ENCODE peak calls at places on chromosome 11, in nine cellular contexts. I is CD4-positive, alpha-beta T cell; H is Caco-2; O is neural progenitor cell; P is GM12865; R is endodermal cell; D is fibroblast of lung; F is right lobe of liver; J is AG09319. C is an unnamed sample.

GRCh38 chr11:115501895-115502589 is 2.2 kb downstream of the CADM1 start:
- DNase-seq in F (no peak), O (peak; percentile 53), P (peak; percentile 63), D (peak; percentile 23), J (no peak), R (no peak), I (no peak), H (no peak), C (no peak)

GRCh38 chr11:102449651-102450570 is 2.7 kb downstream of the TMEM123 start:
- DNase-seq in D (no peak), I (no peak), H (no peak), F (no peak), J (no peak), P (no peak), O (peak; percentile 32), R (no peak), C (no peak)

GRCh38 chr11:46248270-46249102 is 29.0 kb upstream of the CREB3L1 start:
- DNase-seq in J (peak; percentile 59), I (no peak), P (no peak), R (peak; percentile 81), O (no peak), D (peak; percentile 88), H (peak; percentile 74), F (no peak), C (no peak)

GRCh38 chr11:64661146-64661545 is 61.9 kb downstream of the NRXN2 start:
- DNase-seq in I (no peak), P (no peak), H (no peak), F (no peak), J (peak; percentile 45), O (no peak), R (peak; percentile 44), D (peak; percentile 56), C (no peak)

GRCh38 chr11:73257342-73258103 is 14.6 kb upstream of the P2RY6 start:
- DNase-seq in R (peak; percentile 58), H (peak; percentile 48), I (no peak), P (no peak), D (peak; percentile 81), J (peak; percentile 90), F (no peak), O (peak; percentile 54), C (no peak)

GRCh38 chr11:37533087-37533486 is 935.1 kb upstream of the RAG2 start:
- DNase-seq in O (no peak), R (no peak), J (no peak), F (no peak), H (no peak), I (no peak), P (no peak), D (no peak), C (no peak)

GRCh38 chr11:64742940-64743590 is 877 bp downstream of the RASGRP2 start:
- DNase-seq in O (peak; percentile 70), F (peak; percentile 86), I (peak; percentile 69), D (no peak), H (peak; percentile 68), P (peak; percentile 60), J (no peak), R (peak; percentile 90), C (peak; percentile 69)

GRCh38 chr11:90330632-90331031 is 107.8 kb upstream of the CHORDC1 start:
- DNase-seq in F (no peak), O (no peak), D (no peak), J (no peak), H (no peak), P (no peak), I (no peak), R (no peak), C (no peak)

GRCh38 chr11:57427692-57428082 is 766 bp upstream of the SLC43A3 start:
- DNase-seq in J (no peak), I (no peak), H (no peak), P (no peak), R (no peak), F (peak; percentile 75), D (peak; percentile 96), O (no peak), C (no peak)

GRCh38 chr11:57428643-57429042 is 1.7 kb upstream of the SLC43A3 start:
- DNase-seq in R (no peak), P (no peak), O (no peak), D (no peak), H (no peak), I (no peak), J (no peak), F (no peak), C (no peak)

GRCh38 chr11:57425565-57426438 is 1.1 kb downstream of the SLC43A3 start:
- DNase-seq in O (no peak), J (no peak), I (no peak), R (no peak), P (peak; percentile 33), H (no peak), F (peak; percentile 69), D (no peak), C (no peak)

GRCh38 chr11:57426439-57426753 is 525 bp downstream of the SLC43A3 start:
- DNase-seq in P (peak; percentile 59), J (no peak), H (no peak), O (no peak), D (no peak), R (peak; percentile 54), F (peak; percentile 44), I (no peak), C (peak; percentile 17)

GRCh38 chr11:57426754-57427691 is at the start of gene SLC43A3:
- DNase-seq in I (peak; percentile 29), H (no peak), O (peak; percentile 70), J (peak; percentile 69), D (peak; percentile 97), R (peak; percentile 89), P (peak; percentile 89), F (peak; percentile 87), C (peak; percentile 76)
- TF ChIP-seq CTCF in I (no peak), H (no peak), O (peak; percentile 7), J (no peak), D (no peak), R (peak; percentile 24), P (no peak), F (no peak), C (no peak)

GRCh38 chr11:69950120-69950519 is 128.0 kb upstream of the ANO1 start:
- DNase-seq in J (no peak), I (no peak), F (peak; percentile 69), H (peak; percentile 63), O (peak; percentile 76), R (peak; percentile 94), D (peak; percentile 20), P (peak; percentile 19), C (no peak)

GRCh38 chr11:69947059-69947771 is 128.0 kb upstream of the FGF3 start:
- DNase-seq in R (no peak), J (no peak), O (no peak), F (peak; percentile 22), P (no peak), H (peak; percentile 46), D (no peak), I (no peak), C (no peak)

GRCh38 chr11:69949327-69949726 is 128.8 kb upstream of the ANO1 start:
- DNase-seq in I (no peak), O (no peak), J (no peak), R (peak; percentile 87), F (peak; percentile 44), P (no peak), H (peak; percentile 89), D (peak; percentile 56), C (no peak)

GRCh38 chr11:69947772-69948255 is 128.6 kb upstream of the FGF3 start:
- DNase-seq in R (no peak), J (no peak), I (no peak), O (no peak), P (no peak), D (no peak), F (peak; percentile 47), H (no peak), C (no peak)

DNA sequence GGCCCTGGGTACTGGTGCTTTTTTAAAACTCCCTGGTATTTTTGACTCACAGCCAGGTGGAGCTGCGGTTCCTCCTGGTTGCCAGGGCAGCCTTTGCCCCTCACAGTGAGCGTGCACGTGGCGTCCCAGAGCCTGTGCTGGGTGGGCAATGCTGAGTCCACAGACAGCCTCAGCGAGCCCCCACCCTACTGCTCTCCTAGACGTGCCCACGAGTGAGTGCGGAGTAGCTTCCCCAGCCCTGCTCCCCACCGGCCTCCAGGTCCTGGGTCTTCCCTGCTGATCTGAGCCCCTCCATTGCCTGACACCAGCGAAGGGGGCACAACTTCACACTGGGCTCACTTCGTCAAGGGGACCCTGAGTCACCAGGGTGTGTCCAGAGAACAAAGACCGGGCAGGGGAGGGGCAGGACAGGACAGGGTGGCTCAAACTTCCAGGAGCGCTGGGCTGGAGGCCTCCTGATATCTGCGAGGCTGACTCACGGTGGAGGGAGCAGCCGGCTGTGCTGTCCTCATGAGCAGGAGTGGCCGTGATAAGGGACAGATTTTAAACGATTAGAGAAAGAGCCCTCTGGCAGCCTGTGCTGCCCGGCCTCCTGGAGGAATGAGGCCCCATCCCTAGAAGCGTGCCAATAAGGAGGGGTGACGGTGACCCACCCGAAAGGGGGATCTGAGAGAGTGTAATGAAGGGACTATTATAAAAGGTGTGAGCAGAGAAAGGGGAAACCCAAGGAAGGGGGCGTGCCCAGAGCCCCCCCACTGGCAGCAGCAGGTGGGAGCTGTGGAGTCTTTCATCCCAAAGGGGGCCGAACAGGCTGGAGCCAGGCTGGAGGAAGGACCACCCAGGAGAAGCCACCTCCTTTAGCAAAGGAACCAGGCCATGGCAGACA is 129.3 kb upstream of the FGF3 start:
- DNase-seq in R (peak; percentile 82), O (peak; percentile 42), D (peak; percentile 23), F (peak; percentile 52), J (no peak), P (no peak), I (no peak), H (peak; percentile 94), C (no peak)
- TF ChIP-seq CTCF in R (peak; percentile 74), O (peak; percentile 41), D (no peak), F (peak; percentile 6), J (no peak), P (no peak), I (no peak), H (peak; percentile 62), C (no peak)

GRCh38 chr11:70739811-70740474 is 341.6 kb downstream of the CTTN start:
- DNase-seq in D (no peak), H (no peak), R (no peak), F (peak; percentile 46), J (no peak), I (no peak), P (peak; percentile 5), O (peak; percentile 45), C (no peak)
- TF ChIP-seq CTCF in D (no peak), H (no peak), R (peak; percentile 56), F (no peak), J (no peak), I (no peak), P (no peak), O (peak; percentile 28), C (no peak)

GRCh38 chr11:10351435-10351767 is 46.5 kb downstream of the ADM start:
- DNase-seq in P (no peak), R (no peak), O (no peak), H (peak; percentile 88), F (peak; percentile 56), J (no peak), I (no peak), D (no peak), C (no peak)

GRCh38 chr11:10354389-10354788 is 49.5 kb downstream of the ADM start:
- DNase-seq in I (no peak), O (no peak), D (peak; percentile 51), H (no peak), F (no peak), J (no peak), P (no peak), R (no peak), C (no peak)

GRCh38 chr11:10355257-10355661 is 50.4 kb downstream of the ADM start:
- DNase-seq in P (no peak), R (no peak), O (no peak), D (peak; percentile 63), I (no peak), F (no peak), J (no peak), H (no peak), C (no peak)

GRCh38 chr11:10351768-10352641 is 47.1 kb downstream of the ADM start:
- DNase-seq in O (peak; percentile 94), D (peak; percentile 97), R (peak; percentile 96), I (no peak), H (peak; percentile 81), J (no peak), P (no peak), F (peak; percentile 59), C (no peak)

GRCh38 chr11:10352911-10353550 is 48.2 kb downstream of the ADM start:
- DNase-seq in F (no peak), I (no peak), P (no peak), H (no peak), R (no peak), D (no peak), J (no peak), O (no peak), C (no peak)
- TF ChIP-seq CTCF in F (no peak), I (peak; percentile 15), P (no peak), H (no peak), R (no peak), D (no peak), J (no peak), O (no peak), C (no peak)